ENCODE peak calls at places on chromosomes 4 and X, in nine cellular contexts. B, I, Z, W, D, N, H, X and E are unnamed samples. For H3K9me2, the result is how much of the 10 kb centered on the place peaks cover.

GRCh38 chrX:119605739-119606507 is at the start of gene NKRF:
- DNase-seq in B (peak), I (peak), Z (peak), W (peak), D (peak), N (peak), H (no peak), X (peak), E (peak)

GRCh38 chrX:13254076-13254785 is 65.6 kb downstream of the ATXN3L start:
- DNase-seq in B (peak), I (peak), Z (peak), W (no peak), D (peak), N (peak), H (no peak), X (no peak), E (peak)

GRCh38 chr4:108943971-108944370 is 181.1 kb upstream of the ETNPPL start:
- DNase-seq in B (no peak), I (no peak), Z (no peak), W (no peak), D (no peak), N (no peak), H (no peak), X (no peak), E (no peak)

GRCh38 chrX:154411322-154411980 is at the start of gene TAFAZZIN:
- DNase-seq in B (peak), I (peak), Z (peak), W (peak), D (peak), N (peak), H (no peak), X (peak), E (peak)

GRCh38 chrX:121853762-121854613 is 806.6 kb downstream of the GLUD2 start:
- DNase-seq in B (no peak), I (no peak), Z (no peak), W (no peak), D (no peak), N (no peak), H (no peak), X (no peak), E (no peak)

GRCh38 chr4:152534541-152535231 is 1.2 kb downstream of the FBXW7 start:
- DNase-seq in B (peak), I (peak), Z (no peak), W (peak), D (peak), N (peak), H (no peak), X (no peak), E (peak)

GRCh38 chr4:117135634-117136354 is 50.4 kb upstream of the TRAM1L1 start:
- DNase-seq in B (no peak), I (peak), Z (peak), W (peak), D (no peak), N (no peak), H (no peak), X (peak), E (no peak)

GRCh38 chr4:99201687-99202086 is 17.4 kb downstream of the ADH6 start:
- DNase-seq in B (no peak), I (no peak), Z (no peak), W (no peak), D (peak), N (no peak), H (no peak), X (no peak), E (peak)

GRCh38 chrX:47587091-47587891 is 5.1 kb downstream of the TIMP1 start:
- DNase-seq in B (no peak), I (no peak), Z (no peak), W (no peak), D (no peak), N (no peak), H (no peak), X (no peak), E (peak)

GRCh38 chrX:65644621-65645287 is 22.7 kb upstream of the MSN start:
- DNase-seq in B (no peak), I (no peak), Z (peak), W (no peak), D (no peak), N (peak), H (peak), X (peak), E (peak)

GRCh38 chr4:165150545-165150944 is 37.9 kb upstream of the TMEM192 start:
- DNase-seq in B (no peak), I (no peak), Z (no peak), W (no peak), D (no peak), N (no peak), H (no peak), X (no peak), E (no peak)
- H3K9me2 ChIP-seq in B (under half), I (under half), Z (under half), W (under half), D (under half), N (under half), H (under half), X (under half), E (under half)

DNA sequence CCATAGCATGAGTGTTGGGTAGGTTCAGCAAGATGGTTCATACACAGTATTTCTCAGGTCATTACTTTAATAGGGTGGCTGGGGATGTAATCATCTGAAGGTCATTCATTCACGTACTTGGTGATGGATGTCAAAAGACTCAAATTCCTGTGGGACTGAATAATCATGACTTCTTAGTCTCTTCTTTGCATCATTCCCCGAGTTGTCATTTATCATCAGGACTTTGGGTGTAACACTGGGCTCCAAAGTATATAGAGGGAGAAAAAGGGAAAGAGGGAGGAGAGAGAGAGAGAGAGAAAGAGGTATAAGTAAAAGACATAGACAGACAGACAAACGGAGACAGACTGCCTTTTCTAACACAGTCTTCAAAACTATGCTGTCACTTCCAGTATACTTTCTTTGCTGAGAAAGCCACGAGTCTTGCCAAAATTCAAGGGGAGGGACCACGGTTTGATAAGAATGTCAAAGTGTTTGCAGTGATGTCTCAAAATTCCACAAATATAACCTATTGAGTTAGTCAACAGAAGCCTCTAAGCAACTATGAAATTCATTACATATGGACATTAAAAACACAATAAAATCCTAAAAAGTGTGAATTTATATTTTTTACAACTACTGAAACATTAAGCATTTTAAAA is 55.9 kb downstream of the UGT2A3 start:
- DNase-seq in B (no peak), I (no peak), Z (peak), W (no peak), D (no peak), N (no peak), H (no peak), X (no peak), E (no peak)
- H3K9me2 ChIP-seq in B (under half), I (under half), Z (under half), W (under half), D (under half), N (under half), H (under half), X (under half), E (under half)

GRCh38 chr4:128840711-128841318 is 31.3 kb downstream of the JADE1 start:
- DNase-seq in B (no peak), I (no peak), Z (no peak), W (no peak), D (no peak), N (no peak), H (no peak), X (no peak), E (no peak)
- H3K9me2 ChIP-seq in B (under half), I (under half), Z (under half), W (under half), D (under half), N (under half), H (under half), X (under half), E (under half)

GRCh38 chr4:105815701-105816100 is 79.6 kb upstream of the NPNT start:
- DNase-seq in B (no peak), I (no peak), Z (no peak), W (no peak), D (no peak), N (no peak), H (no peak), X (no peak), E (no peak)
- H3K9me2 ChIP-seq in B (under half), I (under half), Z (under half), W (under half), D (under half), N (under half), H (under half), X (under half), E (under half)

GRCh38 chr4:86586160-86586572 is 7.9 kb upstream of the PTPN13 start:
- DNase-seq in B (no peak), I (no peak), Z (peak), W (peak), D (no peak), N (no peak), H (no peak), X (peak), E (peak)
- H3K9me2 ChIP-seq in B (under half), I (under half), Z (under half), W (under half), D (under half), N (under half), H (under half), X (under half), E (under half)

GRCh38 chr4:102324725-102325124 is 20.6 kb downstream of the SLC39A8 start:
- DNase-seq in B (no peak), I (no peak), Z (no peak), W (no peak), D (no peak), N (no peak), H (no peak), X (no peak), E (peak)

GRCh38 chr4:102322736-102323135 is 22.5 kb downstream of the SLC39A8 start:
- DNase-seq in B (no peak), I (no peak), Z (no peak), W (peak), D (peak), N (no peak), H (no peak), X (no peak), E (no peak)

GRCh38 chr4:102319594-102319993 is 25.7 kb downstream of the SLC39A8 start:
- DNase-seq in B (no peak), I (no peak), Z (no peak), W (peak), D (no peak), N (no peak), H (no peak), X (no peak), E (no peak)

GRCh38 chr4:102318526-102318925 is 26.8 kb downstream of the SLC39A8 start:
- DNase-seq in B (no peak), I (no peak), Z (peak), W (no peak), D (no peak), N (no peak), H (no peak), X (peak), E (no peak)

GRCh38 chr4:102321260-102321991 is 23.9 kb downstream of the SLC39A8 start:
- DNase-seq in B (no peak), I (no peak), Z (no peak), W (peak), D (peak), N (no peak), H (no peak), X (no peak), E (peak)
- H3K9me2 ChIP-seq in B (under half), I (under half), Z (under half), W (under half), D (under half), N (under half), H (under half), X (under half), E (under half)

GRCh38 chrX:135009057-135009605 is 13.2 kb downstream of the RTL8B start:
- DNase-seq in B (no peak), I (no peak), Z (no peak), W (no peak), D (no peak), N (no peak), H (no peak), X (no peak), E (no peak)

GRCh38 chrX:135015526-135016245 is 6.7 kb downstream of the RTL8B start:
- DNase-seq in B (no peak), I (no peak), Z (no peak), W (no peak), D (no peak), N (no peak), H (no peak), X (peak), E (no peak)

GRCh38 chrX:135009838-135010237 is 12.5 kb downstream of the RTL8B start:
- DNase-seq in B (no peak), I (no peak), Z (no peak), W (no peak), D (no peak), N (no peak), H (no peak), X (no peak), E (no peak)

GRCh38 chrX:135010921-135011320 is 11.4 kb downstream of the RTL8B start:
- DNase-seq in B (no peak), I (no peak), Z (no peak), W (peak), D (no peak), N (no peak), H (no peak), X (peak), E (no peak)
- H3K9me2 ChIP-seq in B (under half), I (under half), Z (under half), W (under half), D (under half), N (under half), H (under half), X (under half), E (under half)